ENCODE peak calls at places on chromosomes 6 and 20, in four cellular contexts. B is WTC11, O is K562, R is HepG2. Z is an unnamed sample.

GRCh38 chr6:48765352-48765961 is 654.5 kb upstream of the PTCHD4 start:
- DNase-seq in B (peak), O (no peak), R (peak), Z (peak)

GRCh38 chr20:50122763-50123162 is 9.8 kb upstream of the UBE2V1 start:
- DNase-seq in B (no peak), O (no peak), R (no peak), Z (no peak)

GRCh38 chr20:34713194-34713943 is 9.2 kb downstream of the TP53INP2 start:
- DNase-seq in B (no peak), O (peak), R (peak), Z (no peak)

GRCh38 chr20:59958626-59959025 is 403 bp downstream of the CDH26 start:
- DNase-seq in B (peak), O (no peak), R (no peak), Z (no peak)

GRCh38 chr20:50913976-50914375 is 17.3 kb downstream of the ADNP start:
- DNase-seq in B (no peak), O (peak), R (no peak), Z (no peak)

GRCh38 chr20:22795897-22796296 is 211.5 kb upstream of the FOXA2 start:
- DNase-seq in B (no peak), O (no peak), R (peak), Z (no peak)

GRCh38 chr20:45355209-45355608 is 7.0 kb upstream of the SDC4 start:
- DNase-seq in B (no peak), O (no peak), R (no peak), Z (no peak)

GRCh38 chr6:56913276-56914138 is 41.4 kb upstream of the BEND6 start:
- DNase-seq in B (no peak), O (no peak), R (no peak), Z (no peak)

GRCh38 chr6:75818061-75818855 is 69.2 kb downstream of the MYO6 start:
- DNase-seq in B (no peak), O (no peak), R (no peak), Z (no peak)

GRCh38 chr20:5919634-5920544 is 30.4 kb downstream of the TRMT6 start:
- DNase-seq in B (no peak), O (no peak), R (no peak), Z (no peak)

GRCh38 chr6:80488190-80488589 is 381.7 kb downstream of the BCKDHB start:
- DNase-seq in B (no peak), O (no peak), R (peak), Z (no peak)

GRCh38 chr6:73421534-73421933 is 26.9 kb downstream of the DDX43 start:
- DNase-seq in B (no peak), O (peak), R (no peak), Z (no peak)

GRCh38 chr20:53162251-53162835 is 190.2 kb downstream of the TSHZ2 start:
- DNase-seq in B (peak), O (peak), R (no peak), Z (peak)

GRCh38 chr6:41846666-41847237 is 48.4 kb downstream of the USP49 start:
- DNase-seq in B (peak), O (peak), R (peak), Z (peak)

GRCh38 chr20:38005866-38006265 is 27.4 kb downstream of the TTI1 start:
- DNase-seq in B (no peak), O (no peak), R (no peak), Z (no peak)

GRCh38 chr20:63955281-63955845 is 853 bp downstream of the UCKL1 start:
- DNase-seq in B (peak), O (peak), R (peak), Z (peak)

GRCh38 chr6:44222987-44223470 is 366 bp upstream of the SLC29A1 start:
- DNase-seq in B (no peak), O (no peak), R (no peak), Z (no peak)
- TF ChIP-seq ELF4 in B (no peak), O (no peak), R (no peak), Z (no peak)

GRCh38 chr6:128519931-128520435 is 416 bp downstream of the PTPRK start:
- DNase-seq in B (no peak), O (no peak), R (no peak), Z (peak)
- TF ChIP-seq ELF4 in B (no peak), O (no peak), R (peak), Z (no peak)

DNA sequence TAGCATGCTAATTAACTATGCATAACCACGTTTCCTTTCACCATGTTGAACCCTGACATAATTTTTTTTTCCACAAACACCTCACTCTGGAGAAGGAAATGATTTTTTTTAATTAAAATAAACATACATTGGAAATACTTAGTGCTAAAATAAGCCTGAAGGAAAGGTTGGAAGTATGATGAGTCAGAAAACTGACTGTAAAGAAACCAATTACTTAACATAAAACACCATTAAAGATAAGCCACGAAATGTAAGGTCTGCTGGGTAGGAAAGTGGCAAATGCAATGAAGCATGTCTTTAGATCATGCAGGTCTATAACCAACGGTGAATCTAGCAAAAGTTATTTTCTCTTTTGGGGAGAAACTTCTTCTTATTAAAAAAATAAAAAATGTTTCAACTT is 47.5 kb downstream of the OPRM1 start:
- DNase-seq in B (no peak), O (no peak), R (no peak), Z (no peak)
- TF ChIP-seq ELF4 in B (no peak), O (no peak), R (no peak), Z (no peak)

GRCh38 chr6:154432533-154433476 is 76.2 kb upstream of the IPCEF1 start:
- DNase-seq in B (no peak), O (peak), R (no peak), Z (no peak)
- TF ChIP-seq ELF4 in B (no peak), O (no peak), R (no peak), Z (no peak)

DNA sequence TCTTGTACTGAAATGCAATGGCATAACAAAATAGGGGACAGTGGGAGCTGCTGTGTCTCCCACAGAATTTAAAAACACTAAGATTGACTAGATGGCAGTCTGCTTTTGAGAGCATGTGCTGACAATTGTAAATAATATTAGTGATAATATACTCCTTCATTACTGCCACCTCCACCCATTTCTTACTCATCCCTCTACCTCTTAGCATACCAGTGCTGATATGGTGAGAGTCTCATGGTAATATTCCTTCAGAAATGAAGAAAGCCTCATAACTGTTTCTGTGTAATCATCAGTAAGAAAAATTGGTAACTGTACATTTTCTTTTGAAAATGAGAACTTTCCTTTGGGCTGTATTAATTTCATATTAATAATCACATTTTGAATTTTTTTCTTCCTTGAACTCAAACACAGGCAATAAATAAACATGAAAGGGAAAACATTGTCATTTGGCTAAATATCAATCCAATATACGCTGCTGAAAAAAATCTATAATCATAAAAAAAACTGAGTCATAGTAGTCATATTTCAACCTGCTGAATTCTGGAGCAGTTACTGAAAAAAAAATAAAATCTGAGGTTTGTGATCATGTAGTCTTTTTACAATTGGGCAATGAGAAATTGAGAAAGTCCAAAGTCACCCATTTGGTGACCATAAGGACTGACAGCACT is 34.6 kb downstream of the FAM83B start:
- DNase-seq in B (no peak), O (no peak), R (no peak), Z (no peak)
- TF ChIP-seq ELF4 in B (no peak), O (no peak), R (no peak), Z (no peak)

GRCh38 chr6:87174078-87174579 is 18.8 kb downstream of the ZNF292 start:
- DNase-seq in B (no peak), O (no peak), R (no peak), Z (no peak)

GRCh38 chr6:87176493-87176892 is 21.1 kb downstream of the ZNF292 start:
- DNase-seq in B (no peak), O (no peak), R (no peak), Z (no peak)

GRCh38 chr6:87172292-87172691 is 16.9 kb downstream of the ZNF292 start:
- DNase-seq in B (no peak), O (no peak), R (no peak), Z (no peak)
- TF ChIP-seq ELF4 in B (no peak), O (no peak), R (no peak), Z (no peak)

GRCh38 chr6:87919416-87919815 is 128.2 kb upstream of the SPACA1 start:
- DNase-seq in B (no peak), O (no peak), R (no peak), Z (no peak)

GRCh38 chr6:87919001-87919400 is 128.6 kb upstream of the SPACA1 start:
- DNase-seq in B (no peak), O (no peak), R (no peak), Z (no peak)

GRCh38 chr6:87920245-87920644 is 127.4 kb upstream of the SPACA1 start:
- DNase-seq in B (no peak), O (no peak), R (no peak), Z (no peak)

GRCh38 chr6:87917861-87918260 is 129.8 kb upstream of the SPACA1 start:
- DNase-seq in B (no peak), O (no peak), R (no peak), Z (no peak)

GRCh38 chr6:87918461-87918941 is 129.1 kb upstream of the SPACA1 start:
- DNase-seq in B (no peak), O (no peak), R (no peak), Z (no peak)
- TF ChIP-seq ELF4 in B (no peak), O (no peak), R (no peak), Z (no peak)

GRCh38 chr6:143299253-143300166 is 151.0 kb downstream of the ADAT2 start:
- DNase-seq in B (no peak), O (no peak), R (no peak), Z (peak)
- TF ChIP-seq ELF4 in B (no peak), O (no peak), R (no peak), Z (no peak)

GRCh38 chr6:125923371-125923877 is 33.1 kb upstream of the HINT3 start:
- DNase-seq in B (no peak), O (no peak), R (no peak), Z (no peak)
- TF ChIP-seq ELF4 in B (no peak), O (no peak), R (no peak), Z (no peak)

Z was measured in HEK293T.